ENCODE peak calls at places on chromosomes 11 and 22, in seven cellular contexts. O is GM03348; N is stimulated activated CD8-positive, alpha-beta memory T cell treated with anti-CD3 and anti-CD28 coated beads, Interleukin-2, amount 100 ng/mL, for 1 hour; F is HTR-8/SVneo; K is HuH-7.5; A is neural crest cell; M is HEK293T. W is an unnamed sample.

GRCh38 chr11:47028530-47029093 is 92.1 kb downstream of the CSTPP1 start:
- DNase-seq in O (no peak), M (no peak), N (no peak), F (no peak), A (no peak), K (no peak), W (no peak)

GRCh38 chr11:72223615-72224586 is 666 bp upstream of the INPPL1 start:
- DNase-seq in K (no peak), M (peak), F (peak), A (peak), N (no peak), O (peak), W (peak)

GRCh38 chr11:95154514-95154913 is 64.9 kb downstream of the ENDOD1 start:
- DNase-seq in M (peak), N (no peak), O (peak), F (peak), A (peak), K (no peak), W (no peak)

GRCh38 chr11:19199766-19200165 is 2.0 kb downstream of the CSRP3 start:
- DNase-seq in A (no peak), N (no peak), K (no peak), O (no peak), M (no peak), F (no peak), W (no peak)

GRCh38 chr11:72832301-72833082 is 18.3 kb downstream of the ATG16L2 start:
- DNase-seq in F (no peak), O (no peak), K (no peak), A (no peak), N (no peak), M (no peak), W (no peak)

GRCh38 chr11:126424471-126425039 is 69.1 kb downstream of the ST3GAL4 start:
- DNase-seq in M (no peak), A (no peak), O (no peak), K (no peak), F (no peak), N (no peak), W (no peak)

GRCh38 chr11:62130498-62131464 is 7.0 kb downstream of the INCENP start:
- DNase-seq in M (no peak), K (no peak), A (no peak), N (no peak), O (no peak), F (no peak), W (no peak)

GRCh38 chr11:2390871-2391662 is 9.5 kb upstream of the TSSC4 start:
- DNase-seq in O (peak), N (no peak), K (no peak), A (no peak), M (no peak), F (no peak), W (peak)

GRCh38 chr11:63915961-63916836 is 765 bp downstream of the RCOR2 start:
- DNase-seq in O (peak), K (peak), F (no peak), N (no peak), M (peak), A (peak), W (no peak)

GRCh38 chr11:9037046-9037780 is 33.4 kb upstream of the NRIP3 start:
- DNase-seq in M (no peak), N (no peak), K (no peak), A (peak), O (no peak), F (no peak), W (no peak)

GRCh38 chr11:14904745-14905103 is 12.7 kb upstream of the CYP2R1 start:
- DNase-seq in F (no peak), N (peak), M (no peak), K (peak), A (no peak), O (peak), W (no peak)

GRCh38 chr22:30650508-30651116 is 15.0 kb downstream of the SLC35E4 start:
- DNase-seq in O (no peak), N (no peak), M (no peak), K (no peak), A (no peak), F (no peak), W (no peak)

GRCh38 chr11:37811349-37811748 is 1213.3 kb upstream of the RAG2 start:
- DNase-seq in N (no peak), K (no peak), M (no peak), A (no peak), O (no peak), F (no peak), W (no peak)

GRCh38 chr11:117478126-117478856 is 150.6 kb downstream of the CEP164 start:
- DNase-seq in F (no peak), O (no peak), K (no peak), M (no peak), A (no peak), N (no peak), W (no peak)

GRCh38 chr22:36541831-36542391 is 12.9 kb upstream of the EIF3D start:
- DNase-seq in F (peak), M (no peak), O (peak), K (no peak), N (no peak), A (no peak), W (peak)

GRCh38 chr11:114321621-114322257 is 25.5 kb downstream of the NNMT start:
- DNase-seq in A (no peak), F (no peak), N (no peak), O (peak), K (no peak), M (no peak), W (peak)

GRCh38 chr22:38415046-38415445 is 40.0 kb downstream of the KCNJ4 start:
- DNase-seq in A (no peak), K (no peak), O (no peak), F (no peak), N (no peak), M (no peak), W (no peak)

GRCh38 chr11:113615773-113616172 is 90.3 kb downstream of the TMPRSS5 start:
- DNase-seq in M (no peak), A (no peak), K (no peak), O (no peak), N (no peak), F (no peak), W (no peak)